ENCODE peak calls at places on chromosomes 2 and 18, in six cellular contexts. R is OCI-LY7, A is pancreas, S is HL-60, B is fibroblast of lung, D is transverse colon. H is an unnamed sample.

GRCh38 chr2:70391988-70392387 is 90.1 kb upstream of the FAM136A start:
- DNase-seq in A (no peak), D (no peak), B (no peak), R (no peak), S (no peak), H (no peak)

GRCh38 chr2:192146069-192147006 is 48.4 kb downstream of the TMEFF2 start:
- DNase-seq in S (no peak), D (no peak), A (no peak), R (no peak), B (peak), H (no peak)

GRCh38 chr2:240595381-240596079 is 9.0 kb downstream of the CAPN10 start:
- DNase-seq in B (peak), R (peak), A (no peak), D (peak), S (peak), H (peak)

GRCh38 chr2:3738454-3738853 is 35.1 kb downstream of the DCDC2C start:
- DNase-seq in B (peak), R (peak), D (no peak), S (peak), A (no peak), H (no peak)

GRCh38 chr18:3265564-3266033 is 3.7 kb downstream of the MYL12B start:
- DNase-seq in A (no peak), S (no peak), B (no peak), D (no peak), R (no peak), H (no peak)

GRCh38 chr2:3491716-3492474 is 27.4 kb downstream of the ADI1 start:
- DNase-seq in B (no peak), R (no peak), A (no peak), S (no peak), D (no peak), H (no peak)

GRCh38 chr18:47283476-47283875 is 32.0 kb upstream of the SKOR2 start:
- DNase-seq in A (no peak), D (no peak), B (peak), S (peak), R (peak), H (no peak)

GRCh38 chr2:55137024-55137958 is 87.0 kb upstream of the RTN4 start:
- DNase-seq in D (no peak), B (no peak), R (no peak), S (peak), A (no peak), H (peak)

GRCh38 chr18:57846258-57846657 is 43.1 kb upstream of the ATP8B1 start:
- DNase-seq in D (no peak), R (no peak), B (peak), A (no peak), S (no peak), H (no peak)

GRCh38 chr2:120989911-120990441 is 254.3 kb downstream of the GLI2 start:
- DNase-seq in A (no peak), S (no peak), D (no peak), R (no peak), B (no peak), H (no peak)

GRCh38 chr2:170165129-170165528 is 12.8 kb upstream of the MYO3B start:
- DNase-seq in D (no peak), A (no peak), R (no peak), S (no peak), B (no peak), H (no peak)

GRCh38 chr2:36562973-36563532 is 34.9 kb downstream of the FEZ2 start:
- DNase-seq in B (peak), S (no peak), R (no peak), D (no peak), A (no peak), H (no peak)

GRCh38 chr2:28276076-28276618 is 116.5 kb upstream of the FOSL2 start:
- DNase-seq in D (no peak), B (peak), R (no peak), S (no peak), A (no peak), H (no peak)

GRCh38 chr2:49251766-49252165 is 97.5 kb upstream of the FSHR start:
- DNase-seq in A (no peak), R (no peak), B (peak), D (no peak), S (no peak), H (no peak)

GRCh38 chr18:12256946-12257345 is 2.8 kb downstream of the CIDEA start:
- DNase-seq in S (no peak), R (no peak), A (no peak), B (no peak), D (no peak), H (no peak)

GRCh38 chr2:164420787-164421186 is 200.5 kb downstream of the GRB14 start:
- DNase-seq in B (no peak), R (no peak), S (no peak), A (no peak), D (no peak), H (no peak)

GRCh38 chr2:95357717-95358280 is 44.7 kb upstream of the FAHD2A start:
- DNase-seq in A (peak), S (no peak), B (no peak), D (no peak), R (no peak), H (peak)

GRCh38 chr18:35835366-35835765 is 137.1 kb upstream of the RMP24 start:
- DNase-seq in D (no peak), B (no peak), R (no peak), S (no peak), A (no peak), H (no peak)

GRCh38 chr2:169778421-169778820 is 20.2 kb upstream of the SSB start:
- DNase-seq in R (no peak), A (no peak), D (no peak), S (no peak), B (no peak), H (no peak)

GRCh38 chr2:118849226-118850170 is 2.0 kb upstream of the EN1 start:
- DNase-seq in A (no peak), B (no peak), S (no peak), R (no peak), D (no peak), H (no peak)

GRCh38 chr18:67742954-67743353 is 226.4 kb upstream of the DSEL start:
- DNase-seq in R (no peak), B (peak), D (no peak), A (no peak), S (no peak), H (no peak)

GRCh38 chr2:7672027-7672684 is 754.9 kb downstream of the RNF144A start:
- DNase-seq in R (peak), S (peak), B (peak), D (peak), A (peak), H (peak)

GRCh38 chr2:41313082-41313481 is 734.7 kb upstream of the PKDCC start:
- DNase-seq in R (no peak), A (no peak), B (no peak), D (no peak), S (no peak), H (no peak)

GRCh38 chr2:71999580-71999979 is 148.1 kb downstream of the CYP26B1 start:
- DNase-seq in D (no peak), B (no peak), S (no peak), A (no peak), R (no peak), H (no peak)

GRCh38 chr2:129479892-129480291 is 499.6 kb upstream of the RAB6C start:
- DNase-seq in B (no peak), D (no peak), A (no peak), R (no peak), S (no peak), H (no peak)

GRCh38 chr2:177671662-177672061 is 279.1 kb downstream of the AGPS start:
- DNase-seq in S (no peak), D (no peak), B (no peak), R (no peak), A (no peak), H (no peak)

GRCh38 chr2:171317492-171318125 is 116.2 kb downstream of the METTL8 start:
- DNase-seq in B (peak), R (peak), S (no peak), D (no peak), A (no peak), H (no peak)

GRCh38 chr2:144426981-144427479 is 92.9 kb downstream of the ZEB2 start:
- DNase-seq in S (no peak), A (no peak), R (no peak), D (no peak), B (peak), H (no peak)

GRCh38 chr2:30736461-30737325 is 70.6 kb downstream of the CAPN13 start:
- DNase-seq in D (no peak), A (peak), R (no peak), S (no peak), B (no peak), H (no peak)

GRCh38 chr2:86832334-86833096 is 29.2 kb downstream of the CD8B start:
- DNase-seq in B (no peak), R (no peak), S (no peak), D (no peak), A (no peak), H (no peak)

GRCh38 chr2:170313636-170314348 is 135.8 kb downstream of the MYO3B start:
- DNase-seq in D (no peak), R (no peak), S (no peak), B (no peak), A (no peak), H (no peak)

GRCh38 chr2:230666885-230667712 is 45.5 kb upstream of the CAB39 start:
- DNase-seq in S (peak), A (no peak), B (peak), R (no peak), D (peak), H (no peak)

DNA sequence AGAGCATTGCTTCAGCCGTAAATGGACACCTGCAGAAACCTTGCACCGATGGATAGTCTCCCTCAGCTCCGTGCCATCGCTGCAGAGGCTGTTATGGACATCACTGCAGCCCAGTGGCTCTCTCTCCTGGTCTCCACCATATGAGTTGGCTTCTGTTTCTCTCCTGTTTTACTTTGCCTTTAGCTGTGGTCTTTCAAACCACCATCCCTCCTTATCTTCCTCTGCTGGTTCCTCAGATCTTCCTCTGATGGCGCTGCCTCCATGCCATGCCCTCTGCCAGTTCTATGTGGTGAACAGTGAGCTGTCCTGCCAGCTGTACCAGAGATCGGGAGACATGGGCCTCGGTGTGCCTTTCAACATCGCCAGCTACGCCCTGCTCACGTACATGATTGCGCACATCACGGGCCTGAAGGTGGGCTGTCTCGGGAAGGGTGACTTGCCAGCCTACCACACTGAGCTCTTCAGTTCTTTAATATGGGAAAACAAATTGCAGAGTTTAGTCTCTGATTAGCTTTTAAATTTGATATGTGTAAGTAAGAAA is 13.1 kb downstream of the TYMS start:
- DNase-seq in R (no peak), A (no peak), S (no peak), B (no peak), D (no peak), H (no peak)
- H3K27ac ChIP-seq in R (no peak), A (no peak), S (no peak), B (no peak), D (no peak), H (no peak)

DNA sequence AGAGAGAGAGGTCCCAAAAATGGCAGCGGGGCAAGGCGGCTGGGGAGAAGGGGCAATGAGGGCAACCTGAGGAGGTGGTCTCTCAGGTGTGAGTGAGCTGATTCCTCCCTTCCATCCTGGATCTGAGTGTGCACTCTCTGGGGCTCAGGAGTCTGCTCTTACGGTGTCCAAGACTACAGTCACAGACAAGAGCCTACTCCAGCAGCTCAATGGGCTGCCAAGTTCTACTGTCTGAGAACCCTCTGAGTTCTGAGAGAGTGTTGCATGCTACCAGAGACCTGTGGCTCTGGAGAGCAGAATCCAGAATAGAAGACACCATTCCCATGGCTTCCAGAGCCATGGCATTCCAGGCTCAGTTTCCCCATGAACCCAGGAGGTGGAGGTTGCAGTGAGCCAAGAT is 7.1 kb upstream of the PAX8 start:
- DNase-seq in R (no peak), S (no peak), B (no peak), D (no peak), A (no peak), H (no peak)
- H3K27ac ChIP-seq in R (no peak), S (no peak), B (no peak), D (no peak), A (peak), H (no peak)

DNA sequence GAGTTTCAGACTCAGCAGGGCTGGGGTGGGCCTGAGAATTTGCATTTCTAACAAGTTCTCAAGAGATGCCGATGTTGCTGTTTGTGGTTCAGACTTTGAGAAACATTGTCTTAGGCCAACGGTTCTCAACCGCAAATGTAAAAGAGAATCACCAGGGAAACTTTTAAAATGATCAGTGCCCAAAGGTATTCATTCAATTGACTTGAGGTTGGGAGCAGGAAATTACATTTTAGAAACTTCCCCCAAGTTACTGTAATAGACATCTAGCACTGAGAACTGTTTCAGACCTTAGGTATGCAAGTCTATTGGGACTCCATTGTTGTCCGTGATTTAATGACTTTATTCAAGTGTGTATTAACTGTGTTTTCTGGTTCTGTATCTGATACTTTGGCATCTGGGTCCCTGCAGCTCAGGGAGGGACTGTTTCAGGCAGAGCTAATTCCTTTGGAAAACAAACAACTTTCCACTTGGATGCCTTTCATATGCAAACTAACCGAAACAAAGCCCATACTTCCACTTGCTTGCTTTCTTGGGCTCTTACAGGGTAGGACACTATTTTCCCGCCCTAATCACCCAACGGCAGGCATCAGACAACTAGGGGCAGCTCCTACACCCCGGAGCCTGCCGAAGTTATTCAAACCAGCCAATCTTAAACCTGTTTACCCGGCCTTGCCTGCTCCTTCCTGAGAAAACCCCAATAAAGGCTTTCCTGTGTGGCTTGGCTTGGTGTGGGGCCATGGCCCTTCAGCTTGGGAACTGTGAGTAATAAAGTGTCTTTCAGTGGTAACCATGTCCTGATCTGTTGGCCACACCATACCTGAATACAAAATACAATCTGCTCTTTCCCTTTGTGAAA is 97.6 kb downstream of the POLE4 start:
- DNase-seq in S (no peak), R (no peak), A (no peak), D (no peak), B (no peak), H (no peak)
- H3K27ac ChIP-seq in S (no peak), R (no peak), A (no peak), D (no peak), B (no peak), H (no peak)

GRCh38 chr2:218255441-218255840 is 5.4 kb upstream of the GPBAR1 start:
- DNase-seq in D (no peak), B (peak), R (no peak), A (no peak), S (no peak), H (no peak)

GRCh38 chr2:218260166-218260565 is 649 bp upstream of the GPBAR1 start:
- DNase-seq in A (no peak), R (no peak), D (no peak), S (no peak), B (no peak), H (peak)

GRCh38 chr2:218259099-218259921 is 1.5 kb upstream of the GPBAR1 start:
- DNase-seq in B (peak), D (peak), S (no peak), R (no peak), A (no peak), H (peak)

GRCh38 chr2:218256612-218257350 is 4.0 kb upstream of the GPBAR1 start:
- DNase-seq in A (no peak), B (no peak), S (no peak), D (no peak), R (no peak), H (peak)

DNA sequence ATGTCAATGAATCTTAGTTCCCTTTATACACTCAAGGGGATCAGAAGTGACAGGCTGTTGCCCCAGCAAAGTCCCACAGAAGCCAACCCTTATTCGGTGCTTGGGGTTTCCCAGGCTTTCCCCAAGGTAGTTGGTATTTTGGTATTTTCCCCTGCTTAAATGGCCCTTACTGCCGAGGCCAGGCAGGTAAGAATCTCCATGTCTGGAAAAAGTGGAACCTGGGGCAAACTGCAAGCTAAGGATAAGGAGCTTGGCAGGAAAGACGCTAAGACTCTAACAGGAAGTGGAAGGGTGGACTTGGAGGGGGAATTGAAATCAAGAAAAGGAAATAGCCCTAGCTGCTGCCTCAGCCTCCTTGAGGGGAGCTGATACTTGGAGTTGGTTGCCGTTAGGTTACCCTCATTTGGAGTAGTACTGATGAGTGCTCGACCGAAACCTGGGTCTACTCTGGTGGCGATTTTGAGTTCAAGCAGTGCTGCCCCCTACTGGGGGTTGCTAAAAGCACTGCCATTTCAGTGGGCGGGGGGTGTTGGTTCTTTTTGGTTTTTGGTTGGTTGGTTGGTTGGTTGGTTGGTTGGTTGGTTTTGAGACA is 3.3 kb upstream of the GPBAR1 start:
- DNase-seq in B (no peak), S (peak), R (peak), A (no peak), D (peak), H (peak)
- H3K27ac ChIP-seq in B (no peak), S (peak), R (peak), A (peak), D (peak), H (peak)

DNA sequence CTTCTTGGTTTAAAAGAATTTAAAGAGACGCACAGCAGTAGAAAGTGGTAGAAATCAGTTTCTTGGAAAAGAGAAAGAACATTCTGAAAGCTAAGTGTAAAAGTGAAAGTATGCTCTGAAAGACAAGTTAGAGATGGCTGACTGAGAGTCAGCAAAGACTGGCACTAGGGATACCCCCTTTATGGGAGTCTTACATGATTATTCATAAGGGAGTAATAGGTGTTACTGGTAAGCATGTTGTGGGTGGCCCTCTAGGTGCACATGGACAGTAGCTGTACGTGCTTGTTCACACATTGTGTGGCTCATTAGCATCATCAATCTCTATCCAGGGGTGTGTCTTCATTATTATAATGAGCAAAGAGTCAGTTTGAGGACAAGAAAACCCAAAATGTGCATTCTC is 816.2 kb downstream of the CBLN2 start:
- DNase-seq in B (no peak), S (no peak), R (no peak), D (no peak), A (no peak), H (no peak)
- H3K27ac ChIP-seq in B (no peak), S (no peak), R (no peak), D (no peak), A (no peak), H (no peak)

GRCh38 chr2:168635065-168635577 is 167.3 kb upstream of the NOSTRIN start:
- DNase-seq in R (no peak), A (peak), D (peak), S (no peak), B (peak), H (peak)
- H3K27ac ChIP-seq in R (no peak), A (no peak), D (peak), S (no peak), B (no peak), H (peak)

H was measured in Peyer's patch.